ENCODE peak calls at places on chromosomes 2 and 18, in eight cellular contexts. Z is K562, K is hepatocyte, S is esophagus squamous epithelium, W is psoas muscle, R is lower lobe of right lung, G is HCT116, H is tibial nerve. E is an unnamed sample. For H3K27me3, the result is how much of the 10 kb centered on the place peaks cover.

GRCh38 chr2:146990311-146990781 is 854.5 kb upstream of the ACVR2A start:
- DNase-seq in S (no peak), W (no peak), G (no peak), K (no peak), R (no peak), Z (no peak), H (no peak), E (no peak)

GRCh38 chr2:37916512-37917082 is 8.5 kb upstream of the RMDN2 start:
- DNase-seq in S (no peak), W (peak), K (peak), H (peak), Z (no peak), R (peak), G (no peak), E (peak)

GRCh38 chr2:72848436-72848835 is 22.6 kb upstream of the EXOC6B start:
- DNase-seq in R (no peak), S (no peak), W (no peak), K (no peak), G (no peak), H (no peak), Z (no peak), E (no peak)

GRCh38 chr2:206573793-206574192 is 68.5 kb upstream of the FAM237A start:
- DNase-seq in R (no peak), W (no peak), H (no peak), Z (no peak), G (no peak), K (no peak), S (no peak), E (no peak)

GRCh38 chr2:64608867-64609228 is 44.9 kb downstream of the SERTAD2 start:
- DNase-seq in G (no peak), R (peak), K (no peak), S (no peak), W (peak), Z (no peak), H (no peak), E (no peak)

GRCh38 chr2:393711-394696 is 106.1 kb upstream of the ALKAL2 start:
- DNase-seq in R (no peak), H (no peak), W (no peak), S (no peak), K (peak), G (no peak), Z (no peak), E (no peak)

GRCh38 chr2:237943395-237944094 is 23.3 kb upstream of the UBE2F start:
- DNase-seq in W (no peak), R (no peak), G (no peak), H (no peak), S (no peak), Z (no peak), K (no peak), E (no peak)

GRCh38 chr2:40243581-40243980 is 208.3 kb downstream of the SLC8A1 start:
- DNase-seq in W (no peak), S (no peak), G (no peak), K (no peak), Z (no peak), H (no peak), R (no peak), E (peak)

GRCh38 chr2:24768013-24768412 is 25.2 kb downstream of the PTRHD1 start:
- DNase-seq in W (no peak), S (no peak), Z (no peak), K (no peak), G (no peak), H (no peak), R (peak), E (no peak)

GRCh38 chr2:123438277-123439050 is 586.6 kb upstream of the CNTNAP5 start:
- DNase-seq in H (no peak), W (no peak), K (peak), G (no peak), Z (no peak), R (no peak), S (no peak), E (no peak)

GRCh38 chr18:44259610-44260009 is 421.1 kb upstream of the SETBP1 start:
- DNase-seq in H (no peak), Z (no peak), K (no peak), R (no peak), G (no peak), W (no peak), S (no peak), E (no peak)

GRCh38 chr2:8453904-8454302 is 228.0 kb upstream of the ID2 start:
- DNase-seq in R (no peak), Z (no peak), H (no peak), G (no peak), S (no peak), W (no peak), K (no peak), E (no peak)

GRCh38 chr18:31892936-31893335 is 50.0 kb downstream of the TRAPPC8 start:
- DNase-seq in S (no peak), Z (no peak), W (no peak), R (no peak), H (no peak), G (no peak), K (no peak), E (no peak)

GRCh38 chr2:220703279-220703678 is 868.8 kb downstream of the EPHA4 start:
- DNase-seq in K (no peak), W (no peak), H (no peak), R (no peak), G (no peak), Z (no peak), S (no peak), E (no peak)

GRCh38 chr2:62147610-62148301 is 48.2 kb upstream of the B3GNT2 start:
- DNase-seq in K (no peak), S (no peak), R (no peak), G (no peak), Z (no peak), W (no peak), H (no peak), E (no peak)

GRCh38 chr2:55636831-55637230 is 19.4 kb upstream of the PPP4R3B start:
- DNase-seq in K (no peak), H (no peak), S (no peak), G (no peak), W (no peak), R (no peak), Z (no peak), E (no peak)

GRCh38 chr18:22032392-22032961 is 136.9 kb upstream of the GATA6 start:
- DNase-seq in R (no peak), H (no peak), G (peak), W (no peak), K (peak), S (no peak), Z (no peak), E (peak)

GRCh38 chr2:14756122-14756541 is 123.6 kb downstream of the LRATD1 start:
- DNase-seq in S (no peak), H (no peak), Z (no peak), R (no peak), G (no peak), K (no peak), W (no peak), E (no peak)

GRCh38 chr2:160367887-160368286 is 125.7 kb downstream of the RBMS1 start:
- DNase-seq in K (peak), Z (no peak), S (no peak), H (peak), W (no peak), R (no peak), G (no peak), E (peak)

GRCh38 chr2:30293303-30293912 is 62.1 kb downstream of the LBH start:
- DNase-seq in G (peak), W (no peak), S (no peak), K (no peak), R (no peak), H (no peak), Z (no peak), E (peak)

GRCh38 chr2:176292608-176293007 is 23.4 kb downstream of the MTX2 start:
- DNase-seq in H (no peak), G (no peak), K (no peak), S (no peak), Z (no peak), W (no peak), R (no peak), E (no peak)

GRCh38 chr2:47152803-47153202 is 2.3 kb downstream of the STPG4 start:
- DNase-seq in K (no peak), H (no peak), R (no peak), S (no peak), Z (no peak), G (no peak), W (no peak), E (no peak)

DNA sequence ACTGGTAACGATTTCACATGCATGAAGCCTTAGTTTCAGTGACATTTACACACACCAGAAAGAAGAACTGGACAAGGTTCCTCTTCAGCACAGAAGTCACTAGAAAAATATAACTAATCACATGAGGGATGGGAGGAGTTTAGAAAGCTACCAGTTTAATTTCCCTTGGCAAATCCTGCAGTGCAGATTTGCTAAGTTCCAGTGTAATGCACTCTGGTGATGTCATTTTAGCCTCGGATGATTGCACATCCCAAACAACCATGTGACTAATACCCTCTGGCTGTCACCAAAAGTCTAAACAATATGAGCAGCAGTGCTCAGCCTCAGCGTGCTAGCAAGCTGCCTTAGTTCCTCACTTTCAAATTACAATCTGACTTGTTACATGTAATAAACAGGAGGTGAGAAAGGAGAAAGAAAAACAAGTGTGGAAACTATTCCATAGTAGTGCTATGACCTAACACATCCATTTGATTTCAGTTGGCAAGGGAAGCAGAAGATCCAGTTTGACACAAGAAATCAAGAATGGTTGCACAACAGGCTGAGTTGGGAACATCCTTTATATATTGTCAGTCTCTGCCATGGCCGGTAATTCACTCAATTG is 35.3 kb upstream of the PPP1CB start:
- DNase-seq in Z (no peak), G (peak), S (no peak), K (peak), R (no peak), H (peak), W (peak), E (peak)
- TF ChIP-seq CTCF in Z (no peak), G (no peak), S (no peak), K (no peak), R (no peak), H (no peak), W (no peak), E (no peak)

GRCh38 chr18:23646282-23646681 is 16.4 kb downstream of the ANKRD29 start:
- DNase-seq in S (no peak), R (no peak), K (no peak), W (no peak), H (no peak), G (no peak), Z (no peak), E (no peak)
- H3K4me3 ChIP-seq in S (no peak), R (no peak), K (no peak), W (no peak), H (no peak), G (no peak), Z (no peak), E (no peak)

GRCh38 chr2:201758229-201758628 is 22.5 kb downstream of the ALS2 start:
- DNase-seq in S (no peak), R (no peak), H (no peak), W (no peak), K (peak), G (no peak), Z (no peak), E (no peak)
- H3K27me3 ChIP-seq in S (under half), R (under half), H (under half), W (under half), K (under half), G (under half), Z (under half), E (under half)

DNA sequence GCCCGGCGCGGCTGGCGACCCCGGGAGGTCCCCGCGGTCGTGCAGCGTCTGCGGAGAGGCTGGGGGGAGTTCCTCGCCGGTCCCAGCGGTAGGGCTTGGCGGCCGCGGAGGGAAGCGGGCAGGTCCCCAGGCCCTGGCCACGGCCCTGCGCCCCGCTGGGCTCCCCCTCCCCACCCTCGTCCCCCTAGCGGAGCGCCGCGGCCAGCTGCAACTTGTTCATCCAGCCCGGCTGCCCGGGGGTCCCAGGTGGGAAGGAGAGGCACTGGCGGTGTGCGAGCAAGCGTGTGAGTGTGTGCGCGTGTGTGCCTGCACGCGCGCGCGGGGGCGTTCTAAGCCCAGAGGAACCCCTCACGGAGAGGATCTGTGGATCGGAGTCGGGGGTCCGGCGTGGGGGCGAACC is 1.3 kb downstream of the PTPRM start:
- DNase-seq in S (no peak), Z (no peak), H (no peak), W (peak), R (peak), G (no peak), K (peak), E (no peak)
- TF ChIP-seq CTCF in S (no peak), Z (no peak), H (no peak), W (no peak), R (peak), G (no peak), K (peak), E (peak)

GRCh38 chr18:67239826-67240225 is 276.7 kb downstream of the DSEL start:
- DNase-seq in Z (no peak), S (no peak), H (no peak), G (no peak), K (no peak), R (no peak), W (no peak), E (no peak)

GRCh38 chr18:67241292-67241691 is 275.2 kb downstream of the DSEL start:
- DNase-seq in G (no peak), R (no peak), H (no peak), K (no peak), W (no peak), S (no peak), Z (no peak), E (no peak)

GRCh38 chr18:67242001-67242400 is 274.5 kb downstream of the DSEL start:
- DNase-seq in S (no peak), W (no peak), Z (no peak), G (no peak), K (no peak), H (no peak), R (no peak), E (no peak)

DNA sequence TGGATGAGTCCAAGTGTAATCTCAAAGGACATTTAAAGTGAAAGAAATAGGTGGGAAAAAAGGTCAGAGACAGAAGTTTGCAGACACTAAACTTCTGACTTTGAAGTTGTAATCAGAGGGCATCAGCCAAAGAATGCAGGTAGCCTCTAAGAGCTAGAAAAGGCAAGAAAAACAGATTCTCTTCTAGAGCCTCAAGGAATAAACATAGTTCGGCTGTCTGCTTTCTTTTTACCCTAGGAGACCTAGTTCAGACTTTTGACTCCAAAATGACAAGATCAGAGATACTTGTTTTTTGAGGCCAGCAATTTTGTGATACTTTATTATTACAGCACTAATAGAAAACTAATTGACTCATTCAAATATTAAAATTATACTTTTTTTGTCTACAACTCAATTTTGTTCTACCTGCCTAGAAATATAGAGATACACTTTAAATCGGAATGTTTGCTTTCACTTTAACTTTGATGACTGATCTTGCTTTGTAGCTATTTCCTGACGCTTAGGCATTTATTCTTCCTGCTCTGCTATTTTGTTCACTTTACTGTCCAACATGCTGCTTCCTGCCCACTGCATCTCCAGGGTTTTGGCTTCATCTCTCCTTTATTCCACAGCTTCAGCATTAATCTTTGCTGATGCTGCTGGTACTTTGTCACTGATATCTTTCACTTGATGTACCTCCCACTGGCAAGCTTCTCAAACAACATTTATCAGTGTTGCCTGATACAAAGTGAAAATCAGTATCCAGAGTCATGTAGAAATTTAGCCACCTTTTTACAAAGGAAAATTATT is 272.5 kb downstream of the DSEL start:
- DNase-seq in K (no peak), S (no peak), R (no peak), Z (no peak), H (no peak), W (no peak), G (no peak), E (no peak)
- H3K4me3 ChIP-seq in K (no peak), S (peak), R (peak), Z (no peak), H (no peak), W (no peak), G (no peak), E (no peak)

DNA sequence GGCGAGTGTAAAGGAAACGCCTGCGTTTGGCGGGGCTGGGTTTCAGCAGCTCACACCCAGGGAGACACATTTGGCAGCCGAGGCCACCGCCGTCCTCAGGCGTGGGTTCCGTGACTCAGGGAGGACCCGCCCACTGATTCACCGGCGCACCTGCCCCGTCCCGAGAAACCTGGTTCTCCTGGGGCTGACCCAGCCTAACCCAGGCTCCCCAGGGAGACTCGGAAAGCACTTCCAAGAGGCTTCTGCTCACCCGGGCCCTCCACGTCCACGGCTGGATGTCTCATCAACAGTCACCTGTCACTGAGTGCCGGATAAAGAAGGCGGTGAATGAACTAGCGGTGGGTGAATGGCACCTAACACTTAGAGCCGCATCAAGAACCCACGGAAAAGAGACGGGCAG is 126.4 kb upstream of the CTDP1 start:
- DNase-seq in H (no peak), G (no peak), K (no peak), R (no peak), Z (no peak), W (peak), S (no peak), E (no peak)
- H3K27me3 ChIP-seq in H (under half), G (under half), K (under half), R (under half), Z (half or more), W (under half), S (under half), E (under half)

DNA sequence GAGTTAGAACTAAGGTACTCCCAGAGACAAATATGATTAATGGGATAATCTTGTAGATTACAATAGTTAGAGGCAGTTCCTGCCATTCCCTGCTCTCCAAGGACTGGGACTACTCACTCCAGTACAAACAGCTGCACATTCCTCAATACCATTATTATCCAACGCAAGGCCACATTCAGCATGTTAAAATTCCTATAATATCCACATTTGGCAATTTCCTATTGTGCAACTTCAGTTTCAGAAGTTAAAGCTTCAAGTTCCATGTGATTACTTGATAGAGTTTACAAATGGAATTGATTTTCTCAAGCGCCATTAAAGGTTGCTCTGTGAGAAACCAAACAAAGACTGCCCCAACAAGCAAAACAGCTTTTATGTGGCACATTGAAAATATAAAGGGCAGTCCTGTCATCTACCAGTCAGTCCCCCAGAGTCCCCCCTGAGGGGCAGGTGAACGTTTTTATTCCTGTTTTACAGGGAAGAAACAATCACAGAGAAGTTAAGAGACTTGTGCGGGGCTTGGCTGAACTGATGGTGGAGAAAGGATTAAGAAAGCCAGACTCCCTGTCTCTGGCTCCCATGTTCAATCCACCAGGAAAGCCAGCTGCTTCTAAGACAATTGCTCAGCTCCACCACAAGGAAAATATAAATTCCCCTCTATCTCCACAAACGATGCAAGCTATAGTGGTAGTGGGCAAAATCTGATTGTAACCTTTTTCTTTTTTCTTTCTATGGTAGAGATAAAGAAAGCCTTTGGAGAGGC is 72.6 kb downstream of the TXNL1 start:
- DNase-seq in W (no peak), R (no peak), H (no peak), G (no peak), S (no peak), K (no peak), Z (no peak), E (peak)
- TF ChIP-seq CTCF in W (no peak), R (no peak), H (no peak), G (no peak), S (no peak), K (no peak), Z (no peak), E (no peak)